ENCODE peak calls at places on chromosome 10, in six cellular contexts. W, B, V, Y, K and N are unnamed samples. For H3K27me3 and H3K36me3, the result is how much of the 10 kb centered on the place peaks cover.

GRCh38 chr10:98433881-98434732 is 12.6 kb downstream of the HPS1 start:
- DNase-seq in B (peak), V (no peak), K (no peak), W (peak), Y (no peak), N (no peak)

GRCh38 chr10:75465110-75465509 is 33.7 kb downstream of the LRMDA start:
- DNase-seq in V (no peak), W (peak), B (no peak), Y (no peak), K (no peak), N (no peak)

GRCh38 chr10:22693371-22693784 is 21.0 kb downstream of the PIP4K2A start:
- DNase-seq in Y (no peak), B (no peak), W (peak), V (no peak), K (no peak), N (no peak)

GRCh38 chr10:72812798-72813430 is 80.6 kb upstream of the OIT3 start:
- DNase-seq in Y (no peak), B (peak), K (no peak), V (no peak), W (peak), N (peak)

GRCh38 chr10:24897326-24897926 is 55.0 kb downstream of the PRTFDC1 start:
- DNase-seq in W (no peak), V (no peak), B (no peak), Y (no peak), K (peak), N (peak)

GRCh38 chr10:21759232-21759631 is 225.2 kb downstream of the MLLT10 start:
- DNase-seq in V (no peak), B (no peak), K (no peak), Y (no peak), W (no peak), N (no peak)

GRCh38 chr10:21184216-21184615 is 287.1 kb upstream of the NEBL start:
- DNase-seq in B (peak), W (peak), V (no peak), K (no peak), Y (no peak), N (no peak)

GRCh38 chr10:123870260-123870659 is 21.3 kb downstream of the CPXM2 start:
- DNase-seq in W (no peak), K (no peak), Y (no peak), B (peak), V (no peak), N (no peak)

GRCh38 chr10:94500063-94500462 is 45.5 kb upstream of the HELLS start:
- DNase-seq in Y (peak), B (no peak), W (no peak), K (peak), V (no peak), N (no peak)

GRCh38 chr10:49500420-49500819 is 38.5 kb downstream of the ERCC6 start:
- DNase-seq in W (no peak), Y (peak), B (no peak), K (no peak), V (no peak), N (no peak)

GRCh38 chr10:120989996-120990395 is 138.8 kb downstream of the WDR11 start:
- DNase-seq in W (no peak), Y (no peak), V (no peak), K (no peak), B (no peak), N (no peak)

GRCh38 chr10:12887780-12888179 is 113.7 kb downstream of the CCDC3 start:
- DNase-seq in W (no peak), V (no peak), K (no peak), Y (no peak), B (no peak), N (peak)

GRCh38 chr10:62690703-62691102 is 113.8 kb upstream of the ADO start:
- DNase-seq in V (no peak), B (no peak), Y (peak), W (no peak), K (no peak), N (no peak)

GRCh38 chr10:91643700-91644099 is 10.8 kb upstream of the PPP1R3C start:
- DNase-seq in W (peak), K (peak), V (no peak), B (no peak), Y (peak), N (no peak)

DNA sequence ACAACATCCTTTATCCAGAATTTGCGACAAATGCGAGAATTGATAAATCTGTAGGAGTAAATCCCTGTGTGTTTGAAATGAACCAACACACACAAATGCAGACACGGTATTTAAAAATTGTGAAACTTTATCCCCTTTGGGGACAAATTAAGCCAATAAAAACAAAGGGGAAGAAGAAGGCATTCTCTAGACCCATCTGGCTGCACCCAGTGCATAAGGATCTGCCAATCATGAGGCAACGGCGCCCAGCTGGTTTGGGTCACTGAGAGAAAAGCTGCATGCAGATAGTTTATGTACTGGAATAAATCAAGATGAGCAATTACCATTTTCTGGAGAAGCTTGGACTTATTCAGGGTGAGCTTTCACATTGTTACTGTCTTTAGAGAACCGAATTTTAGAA is 45.7 kb downstream of the VAX1 start:
- DNase-seq in W (no peak), Y (no peak), B (no peak), K (no peak), V (no peak), N (no peak)
- H3K27me3 ChIP-seq in W (under half), Y (under half), B (under half), K (under half), V (under half), N (under half)

DNA sequence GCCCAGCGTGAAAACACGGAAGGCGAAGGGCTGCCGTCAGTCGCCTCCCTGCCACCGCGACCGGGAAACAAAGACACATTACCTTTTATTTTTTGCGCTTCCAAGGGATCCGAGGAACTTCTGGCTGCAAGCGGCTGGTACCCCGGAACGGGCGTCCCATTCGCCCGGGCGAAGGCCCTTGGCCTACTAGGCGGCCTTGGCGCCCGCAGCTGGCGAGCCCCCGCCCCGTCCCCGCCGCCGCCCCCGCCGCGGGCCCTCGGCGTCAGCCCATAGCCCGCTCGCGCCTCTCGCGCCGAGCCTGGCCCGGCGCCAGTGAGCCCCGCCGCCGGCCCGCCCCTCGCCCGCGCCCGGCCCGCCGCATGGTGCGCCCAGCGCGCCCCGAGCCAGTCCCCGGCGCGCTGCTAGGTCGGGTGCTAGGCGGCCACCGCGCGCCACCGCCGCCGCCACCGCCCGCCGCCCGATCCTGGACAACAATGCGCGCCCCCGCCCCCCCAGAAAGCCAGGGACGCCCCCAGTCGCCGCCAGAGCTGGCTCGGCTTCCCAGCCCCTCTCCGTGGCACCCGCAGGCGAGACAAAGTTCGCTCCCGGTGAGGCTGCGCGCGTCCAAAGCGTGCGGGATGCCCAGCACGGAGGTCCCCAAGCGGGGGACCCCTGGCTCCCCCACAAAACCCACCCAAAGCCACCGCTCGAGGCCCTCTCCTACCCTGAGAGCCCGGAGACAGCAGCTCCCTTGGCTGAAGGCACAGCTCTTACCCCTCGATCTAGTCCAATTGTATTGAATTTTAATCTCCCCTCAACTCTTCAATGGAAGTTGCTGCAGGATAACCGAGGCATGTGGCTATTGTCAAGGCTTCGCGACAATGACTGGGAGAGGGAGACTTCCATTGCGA is 305.0 kb downstream of the PRPF18 start:
- DNase-seq in W (no peak), K (no peak), V (no peak), B (no peak), Y (peak), N (peak)
- H3K4me3 ChIP-seq in W (peak), K (no peak), V (peak), B (peak), Y (peak), N (peak)

DNA sequence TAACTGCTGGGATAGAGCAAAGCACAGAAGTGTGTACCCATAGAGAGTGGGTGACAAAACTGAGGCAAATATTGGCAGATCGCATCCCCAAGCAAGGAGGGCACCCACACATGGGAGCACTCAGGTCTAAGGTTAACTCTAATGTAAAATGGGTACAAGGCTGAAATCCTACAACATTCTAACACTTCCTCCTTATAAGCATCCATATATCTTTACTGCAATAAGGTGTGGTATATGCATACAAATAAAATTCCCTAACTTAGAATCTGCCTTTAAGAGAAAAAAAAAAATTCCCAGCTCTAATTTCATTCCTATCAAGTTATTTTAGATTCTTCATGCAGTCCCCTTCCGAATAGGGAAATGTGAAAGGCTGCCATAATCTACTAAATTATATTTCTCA is 18.7 kb downstream of the EIF3A start:
- DNase-seq in V (no peak), Y (no peak), K (no peak), B (no peak), W (no peak), N (no peak)
- H3K36me3 ChIP-seq in V (half or more), Y (half or more), K (under half), B (under half), W (half or more), N (half or more)

GRCh38 chr10:80630324-80630723 is 92.6 kb downstream of the SH2D4B start:
- DNase-seq in B (no peak), K (no peak), V (no peak), W (no peak), Y (no peak), N (no peak)
- H3K27me3 ChIP-seq in B (under half), K (under half), V (under half), W (under half), Y (under half), N (under half)

GRCh38 chr10:77505431-77506334 is 131.9 kb downstream of the KCNMA1 start:
- DNase-seq in K (no peak), B (peak), Y (no peak), W (peak), V (no peak), N (peak)
- H3K4me3 ChIP-seq in K (no peak), B (no peak), Y (no peak), W (no peak), V (no peak), N (no peak)

GRCh38 chr10:6103591-6103990 is 14.8 kb downstream of the RBM17 start:
- DNase-seq in B (no peak), K (no peak), Y (no peak), W (no peak), V (no peak), N (no peak)

GRCh38 chr10:6109444-6109775 is 20.6 kb downstream of the RBM17 start:
- DNase-seq in K (no peak), B (no peak), V (no peak), W (no peak), Y (no peak), N (no peak)

GRCh38 chr10:6108631-6109443 is 20.0 kb downstream of the RBM17 start:
- DNase-seq in Y (peak), V (no peak), K (peak), B (no peak), W (peak), N (no peak)

GRCh38 chr10:6110136-6110535 is 21.3 kb downstream of the RBM17 start:
- DNase-seq in B (no peak), Y (no peak), V (no peak), K (no peak), W (no peak), N (no peak)

GRCh38 chr10:6108072-6108471 is 19.2 kb downstream of the RBM17 start:
- DNase-seq in B (no peak), W (no peak), K (no peak), V (no peak), Y (no peak), N (no peak)
- H3K36me3 ChIP-seq in B (under half), W (under half), K (under half), V (half or more), Y (under half), N (half or more)